ENCODE peak calls at places on chromosomes 12 and 14, in four cellular contexts. O is activated naive CD4-positive, alpha-beta T cell; A is AG08396; X is BJ. E is an unnamed sample.

GRCh38 chr12:116434155-116435065 is 124.8 kb upstream of the MAP1LC3B2 start:
- DNase-seq in O (no peak), A (peak; percentile 89), X (peak; percentile 81), E (peak; percentile 92)

GRCh38 chr12:114888458-114888857 is 204.5 kb upstream of the TBX3 start:
- DNase-seq in O (no peak), A (no peak), X (no peak), E (no peak)

GRCh38 chr12:64403708-64404469 is at the start of gene XPOT:
- DNase-seq in O (peak; percentile 78), A (peak; percentile 97), X (peak; percentile 87), E (peak; percentile 99)

GRCh38 chr12:115572440-115572839 is 705.1 kb downstream of the MED13L start:
- DNase-seq in O (no peak), A (no peak), X (no peak), E (no peak)

GRCh38 chr12:52925717-52926595 is 21.1 kb upstream of the KRT8 start:
- DNase-seq in O (no peak), A (no peak), X (no peak), E (no peak)

GRCh38 chr12:41724216-41724615 is 420.5 kb downstream of the GXYLT1 start:
- DNase-seq in O (no peak), A (no peak), X (no peak), E (no peak)

GRCh38 chr14:22333408-22334274 is 255.4 kb downstream of the DAD1 start:
- DNase-seq in O (no peak), A (peak; percentile 30), X (peak; percentile 17), E (peak; percentile 53)

GRCh38 chr12:76455582-76456345 is 103.8 kb downstream of the OSBPL8 start:
- DNase-seq in O (no peak), A (peak; percentile 50), X (peak; percentile 73), E (peak; percentile 72)

GRCh38 chr14:42174357-42174756 is 567.7 kb downstream of the LRFN5 start:
- DNase-seq in O (no peak), A (no peak), X (no peak), E (no peak)

GRCh38 chr12:60684988-60685655 is 1089.3 kb downstream of the SLC16A7 start:
- DNase-seq in O (no peak), A (peak; percentile 6), X (no peak), E (no peak)